ENCODE peak calls at places on chromosomes 4 and X, in four cellular contexts. F is heart left ventricle; Z is stimulated activated CD4-positive, alpha-beta T cell treated with anti-CD3 and anti-CD28 coated beads, Interleukin-4, amount 100 ng/mL, for 48 hours; W is heart right ventricle. U is an unnamed sample.

GRCh38 chr4:76434901-76435688 is at the start of gene SHROOM3:
- DNase-seq in F (no peak), Z (no peak), W (no peak), U (no peak)

GRCh38 chr4:21901831-21902230 is 46.7 kb downstream of the KCNIP4 start:
- DNase-seq in F (no peak), Z (no peak), W (no peak), U (no peak)

GRCh38 chrX:2679534-2680485 is 11.3 kb upstream of the CD99 start:
- DNase-seq in F (no peak), Z (no peak), W (no peak), U (no peak)

GRCh38 chr4:38283724-38284123 is 323.5 kb downstream of the PTTG2 start:
- DNase-seq in F (no peak), Z (no peak), W (no peak), U (no peak)

GRCh38 chr4:159205462-159205861 is 102.6 kb downstream of the RAPGEF2 start:
- DNase-seq in F (no peak), Z (no peak), W (no peak), U (no peak)

GRCh38 chrX:13208281-13208935 is 111.4 kb downstream of the ATXN3L start:
- DNase-seq in F (no peak), Z (no peak), W (no peak), U (no peak)

GRCh38 chrX:134484039-134484438 is 24.1 kb downstream of the HPRT1 start:
- DNase-seq in F (no peak), Z (no peak), W (no peak), U (no peak)

GRCh38 chrX:17521871-17522693 is 147.1 kb downstream of the NHS start:
- DNase-seq in F (no peak), Z (no peak), W (peak), U (peak)

GRCh38 chr4:65139998-65140397 is 530.3 kb downstream of the EPHA5 start:
- DNase-seq in F (no peak), Z (no peak), W (no peak), U (no peak)

GRCh38 chr4:185235480-185236154 is 26.2 kb downstream of the SNX25 start:
- DNase-seq in F (no peak), Z (no peak), W (no peak), U (peak)

GRCh38 chr4:135120190-135120589 is 918.6 kb upstream of the PABPC4L start:
- DNase-seq in F (no peak), Z (no peak), W (no peak), U (no peak)

GRCh38 chr4:139015948-139016451 is 419 bp downstream of the NOCT start:
- DNase-seq in F (peak), Z (peak), W (no peak), U (no peak)

GRCh38 chr4:7281316-7282093 is 89.2 kb downstream of the SORCS2 start:
- DNase-seq in F (peak), Z (no peak), W (no peak), U (no peak)

GRCh38 chrX:43500240-43500639 is 155.9 kb upstream of the MAOA start:
- DNase-seq in F (no peak), Z (no peak), W (no peak), U (no peak)

U was measured in Calu3.